ENCODE peak calls at places on chromosomes 11 and 22, in eight cellular contexts. Q is CD8-positive, alpha-beta memory T cell; K is HuH-7; H is H4; D is stimulated activated naive B cell treated with anti-CD40 and anti-IgM and Interleukin-4, amounts not matched to agents 10 μg/mL and 1 μg/mL and 100 μg/mL, for 72 hours; F is activated T-cell treated with anti-CD3 and anti-CD28 coated beads for 1 hour; R is renal cortical epithelial cell; X is putamen. E is an unnamed sample.

GRCh38 chr11:134224710-134225662 is 515 bp downstream of the VPS26B start:
- DNase-seq in R (no peak), F (peak), K (peak), D (no peak), Q (peak), X (peak), H (peak), E (peak)

GRCh38 chr22:27317156-27317555 is 484.4 kb downstream of the MN1 start:
- DNase-seq in R (peak), D (no peak), K (no peak), H (no peak), X (no peak), Q (no peak), F (no peak), E (no peak)

GRCh38 chr11:46920709-46921108 is 2.4 kb upstream of the LRP4 start:
- DNase-seq in R (peak), Q (no peak), H (peak), X (no peak), D (no peak), K (no peak), F (no peak), E (peak)

GRCh38 chr22:26887456-26887855 is 230.1 kb downstream of the MIAT start:
- DNase-seq in K (no peak), Q (no peak), D (no peak), X (no peak), F (no peak), H (peak), R (peak), E (peak)

GRCh38 chr11:63532799-63533475 is 3.7 kb upstream of the PLAAT4 start:
- DNase-seq in R (no peak), H (no peak), D (no peak), F (no peak), Q (no peak), X (no peak), K (no peak), E (no peak)

GRCh38 chr22:29117799-29118477 is 45.1 kb downstream of the KREMEN1 start:
- DNase-seq in X (no peak), H (no peak), K (no peak), R (peak), Q (no peak), F (no peak), D (no peak), E (no peak)

GRCh38 chr11:66281001-66281400 is 3.0 kb downstream of the CNIH2 start:
- DNase-seq in H (no peak), K (no peak), F (no peak), D (no peak), Q (no peak), X (no peak), R (no peak), E (no peak)

GRCh38 chr11:25317221-25317620 is 820.4 kb downstream of the LUZP2 start:
- DNase-seq in Q (no peak), H (no peak), D (no peak), R (no peak), F (no peak), K (no peak), X (no peak), E (no peak)

GRCh38 chr11:83583953-83584352 is 297.8 kb upstream of the CCDC90B start:
- DNase-seq in D (no peak), Q (no peak), F (no peak), K (no peak), H (peak), X (no peak), R (peak), E (no peak)

GRCh38 chr11:65571940-65572339 is 398 bp upstream of the FAM89B start:
- DNase-seq in D (no peak), H (peak), K (peak), R (peak), F (no peak), X (no peak), Q (no peak), E (peak)

GRCh38 chr11:103591554-103591953 is 444.9 kb upstream of the DDI1 start:
- DNase-seq in Q (no peak), R (no peak), H (no peak), X (no peak), D (no peak), K (no peak), F (no peak), E (no peak)

GRCh38 chr11:60265373-60266214 is 14.9 kb upstream of the MS4A4A start:
- DNase-seq in X (peak), D (no peak), H (peak), K (peak), Q (no peak), F (no peak), R (peak), E (peak)